ENCODE peak calls at places on chromosomes 13 and 19, in eight cellular contexts. One of them, this sample, is unnamed.

GRCh38 chr13:98262307-98262706 is 85.2 kb upstream of the RNF113B start:
- DNase-seq in SK-N-SH: no peak
- DNase-seq in upper lobe of right lung: no peak
- DNase-seq in heart left ventricle: no peak
- DNase-seq in H1: no peak
- DNase-seq in bronchial epithelial cell: no peak
- DNase-seq in right atrium auricular region: no peak
- DNase-seq in SJSA1: no peak
- DNase-seq in this sample: no peak

GRCh38 chr13:98842858-98843481 is 90.5 kb upstream of the SLC15A1 start:
- DNase-seq in SK-N-SH: peak; percentile 72
- DNase-seq in upper lobe of right lung: peak; percentile 76
- DNase-seq in heart left ventricle: peak; percentile 72
- DNase-seq in H1: peak; percentile 87
- DNase-seq in bronchial epithelial cell: peak; percentile 70
- DNase-seq in right atrium auricular region: no peak
- DNase-seq in SJSA1: peak; percentile 97
- DNase-seq in this sample: peak; percentile 60

GRCh38 chr13:100544866-100545683 is 43.5 kb downstream of the GGACT start:
- DNase-seq in SK-N-SH: no peak
- DNase-seq in upper lobe of right lung: peak; percentile 86
- DNase-seq in heart left ventricle: peak; percentile 26
- DNase-seq in H1: peak; percentile 42
- DNase-seq in bronchial epithelial cell: peak; percentile 38
- DNase-seq in right atrium auricular region: no peak
- DNase-seq in SJSA1: no peak
- DNase-seq in this sample: no peak

GRCh38 chr19:16463991-16464575 is 7.7 kb downstream of the EPS15L1 start:
- DNase-seq in SK-N-SH: peak; percentile 50
- DNase-seq in upper lobe of right lung: no peak
- DNase-seq in heart left ventricle: no peak
- DNase-seq in H1: no peak
- DNase-seq in bronchial epithelial cell: no peak
- DNase-seq in right atrium auricular region: no peak
- DNase-seq in SJSA1: no peak
- DNase-seq in this sample: no peak

GRCh38 chr13:93260591-93260990 is 34.0 kb downstream of the GPC6 start:
- DNase-seq in SK-N-SH: no peak
- DNase-seq in upper lobe of right lung: no peak
- DNase-seq in heart left ventricle: no peak
- DNase-seq in H1: no peak
- DNase-seq in bronchial epithelial cell: peak; percentile 45
- DNase-seq in right atrium auricular region: no peak
- DNase-seq in SJSA1: no peak
- DNase-seq in this sample: no peak

GRCh38 chr19:5018224-5019015 is 49.5 kb downstream of the KDM4B start:
- DNase-seq in SK-N-SH: no peak
- DNase-seq in upper lobe of right lung: no peak
- DNase-seq in heart left ventricle: no peak
- DNase-seq in H1: no peak
- DNase-seq in bronchial epithelial cell: no peak
- DNase-seq in right atrium auricular region: no peak
- DNase-seq in SJSA1: no peak
- DNase-seq in this sample: no peak

GRCh38 chr19:40798997-40799557 is at the start of gene EGLN2:
- DNase-seq in SK-N-SH: peak; percentile 98
- DNase-seq in upper lobe of right lung: no peak
- DNase-seq in heart left ventricle: no peak
- DNase-seq in H1: no peak
- DNase-seq in bronchial epithelial cell: no peak
- DNase-seq in right atrium auricular region: no peak
- DNase-seq in SJSA1: no peak
- DNase-seq in this sample: no peak

GRCh38 chr13:109918179-109918651 is 131.8 kb upstream of the IRS2 start:
- DNase-seq in SK-N-SH: no peak
- DNase-seq in upper lobe of right lung: no peak
- DNase-seq in heart left ventricle: no peak
- DNase-seq in H1: no peak
- DNase-seq in bronchial epithelial cell: no peak
- DNase-seq in right atrium auricular region: no peak
- DNase-seq in SJSA1: peak; percentile 85
- DNase-seq in this sample: peak; percentile 21

GRCh38 chr13:109606404-109607028 is 179.9 kb downstream of the IRS2 start:
- DNase-seq in SK-N-SH: no peak
- DNase-seq in upper lobe of right lung: no peak
- DNase-seq in heart left ventricle: no peak
- DNase-seq in H1: no peak
- DNase-seq in bronchial epithelial cell: no peak
- DNase-seq in right atrium auricular region: no peak
- DNase-seq in SJSA1: peak; percentile 48
- DNase-seq in this sample: no peak

GRCh38 chr19:45919678-45920077 is 5.1 kb upstream of the NANOS2 start:
- DNase-seq in SK-N-SH: no peak
- DNase-seq in upper lobe of right lung: no peak
- DNase-seq in heart left ventricle: no peak
- DNase-seq in H1: no peak
- DNase-seq in bronchial epithelial cell: no peak
- DNase-seq in right atrium auricular region: no peak
- DNase-seq in SJSA1: no peak
- DNase-seq in this sample: no peak

GRCh38 chr13:34344761-34345600 is 527.0 kb downstream of the RFC3 start:
- DNase-seq in SK-N-SH: peak; percentile 27
- DNase-seq in upper lobe of right lung: no peak
- DNase-seq in heart left ventricle: no peak
- DNase-seq in H1: no peak
- DNase-seq in bronchial epithelial cell: no peak
- DNase-seq in right atrium auricular region: no peak
- DNase-seq in SJSA1: peak; percentile 44
- DNase-seq in this sample: no peak

GRCh38 chr13:32261567-32261966 is 53.6 kb downstream of the ZAR1L start:
- DNase-seq in SK-N-SH: peak; percentile 25
- DNase-seq in upper lobe of right lung: no peak
- DNase-seq in heart left ventricle: peak; percentile 89
- DNase-seq in H1: no peak
- DNase-seq in bronchial epithelial cell: peak; percentile 71
- DNase-seq in right atrium auricular region: peak; percentile 90
- DNase-seq in SJSA1: peak; percentile 73
- DNase-seq in this sample: peak; percentile 46

GRCh38 chr19:11115895-11116446 is 26.7 kb downstream of the LDLR start:
- DNase-seq in SK-N-SH: peak; percentile 5
- DNase-seq in upper lobe of right lung: no peak
- DNase-seq in heart left ventricle: no peak
- DNase-seq in H1: no peak
- DNase-seq in bronchial epithelial cell: no peak
- DNase-seq in right atrium auricular region: no peak
- DNase-seq in SJSA1: no peak
- DNase-seq in this sample: no peak
- H3K36me3 ChIP-seq in SK-N-SH: peaks cover 26% of the 10 kb centered on the region
- H3K36me3 ChIP-seq in upper lobe of right lung: peaks cover 97% of the 10 kb centered on the region
- H3K36me3 ChIP-seq in heart left ventricle: peaks cover 97% of the 10 kb centered on the region
- H3K36me3 ChIP-seq in H1: peaks cover 61% of the 10 kb centered on the region
- H3K36me3 ChIP-seq in bronchial epithelial cell: peaks cover 57% of the 10 kb centered on the region
- H3K36me3 ChIP-seq in right atrium auricular region: peaks cover 64% of the 10 kb centered on the region
- H3K36me3 ChIP-seq in SJSA1: peaks cover 98% of the 10 kb centered on the region
- H3K36me3 ChIP-seq in this sample: peaks cover 89% of the 10 kb centered on the region

GRCh38 chr19:28635962-28636629 is 576.9 kb downstream of the UQCRFS1 start:
- DNase-seq in SK-N-SH: no peak
- DNase-seq in upper lobe of right lung: no peak
- DNase-seq in heart left ventricle: no peak
- DNase-seq in H1: no peak
- DNase-seq in bronchial epithelial cell: no peak
- DNase-seq in right atrium auricular region: no peak
- DNase-seq in SJSA1: no peak
- DNase-seq in this sample: no peak
- H3K4me3 ChIP-seq in SK-N-SH: no peak overlapping the region
- H3K4me3 ChIP-seq in upper lobe of right lung: no peak overlapping the region
- H3K4me3 ChIP-seq in heart left ventricle: no peak overlapping the region
- H3K4me3 ChIP-seq in H1: no peak overlapping the region
- H3K4me3 ChIP-seq in bronchial epithelial cell: no peak overlapping the region
- H3K4me3 ChIP-seq in right atrium auricular region: no peak overlapping the region
- H3K4me3 ChIP-seq in SJSA1: no peak overlapping the region
- H3K4me3 ChIP-seq in this sample: no peak overlapping the region

DNA sequence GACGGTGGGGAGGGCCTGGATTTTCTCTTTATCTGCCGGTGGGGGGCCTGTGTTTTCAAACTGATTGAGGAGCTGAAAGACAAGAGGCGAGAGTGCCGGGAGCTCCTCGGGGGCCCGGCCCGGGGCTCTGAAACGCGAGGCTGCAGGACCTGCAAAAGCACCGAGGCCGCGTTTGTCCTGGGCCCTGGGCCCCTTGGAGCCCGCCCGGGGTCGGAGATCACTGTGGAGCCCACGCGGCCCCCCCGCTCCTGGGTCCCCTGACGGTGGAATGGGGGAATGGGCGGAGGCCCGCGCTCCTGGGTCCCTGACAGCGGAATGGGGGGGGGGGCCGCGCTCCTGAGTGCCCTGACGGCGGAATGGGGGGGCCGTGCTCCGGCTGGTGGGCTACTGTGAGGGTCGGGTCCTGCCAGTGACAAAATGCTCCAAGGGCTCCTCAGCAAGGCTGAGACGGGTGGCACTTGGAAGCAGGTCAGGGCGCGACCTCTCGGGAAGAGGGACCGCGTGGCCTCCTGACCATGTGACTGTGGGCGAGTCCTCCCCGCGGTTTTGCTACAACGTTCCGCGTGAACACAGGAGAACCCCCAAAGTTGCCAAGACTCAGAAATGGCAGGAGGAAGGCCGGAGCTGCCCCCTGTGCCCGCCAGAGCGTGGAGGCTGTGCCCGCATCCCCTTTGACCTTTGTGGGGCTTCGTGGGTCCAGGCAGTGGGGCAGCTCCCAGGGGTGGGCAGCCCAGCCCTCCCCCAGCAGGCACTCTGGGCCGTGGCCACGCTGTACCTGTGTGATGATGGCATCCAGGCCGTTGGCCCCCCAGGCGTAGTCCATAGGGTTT is 9.4 kb downstream of the FGF22 start:
- DNase-seq in SK-N-SH: no peak
- DNase-seq in upper lobe of right lung: no peak
- DNase-seq in heart left ventricle: no peak
- DNase-seq in H1: no peak
- DNase-seq in bronchial epithelial cell: no peak
- DNase-seq in right atrium auricular region: no peak
- DNase-seq in SJSA1: peak; percentile 42
- DNase-seq in this sample: no peak
- H3K36me3 ChIP-seq in SK-N-SH: no peaks in the 10 kb centered on the region
- H3K36me3 ChIP-seq in upper lobe of right lung: peaks cover 74% of the 10 kb centered on the region
- H3K36me3 ChIP-seq in heart left ventricle: peaks cover 91% of the 10 kb centered on the region
- H3K36me3 ChIP-seq in H1: peaks cover 2% of the 10 kb centered on the region
- H3K36me3 ChIP-seq in bronchial epithelial cell: peaks cover 34% of the 10 kb centered on the region
- H3K36me3 ChIP-seq in right atrium auricular region: peaks cover 70% of the 10 kb centered on the region
- H3K36me3 ChIP-seq in SJSA1: peaks cover 85% of the 10 kb centered on the region
- H3K36me3 ChIP-seq in this sample: peaks cover 2% of the 10 kb centered on the region

DNA sequence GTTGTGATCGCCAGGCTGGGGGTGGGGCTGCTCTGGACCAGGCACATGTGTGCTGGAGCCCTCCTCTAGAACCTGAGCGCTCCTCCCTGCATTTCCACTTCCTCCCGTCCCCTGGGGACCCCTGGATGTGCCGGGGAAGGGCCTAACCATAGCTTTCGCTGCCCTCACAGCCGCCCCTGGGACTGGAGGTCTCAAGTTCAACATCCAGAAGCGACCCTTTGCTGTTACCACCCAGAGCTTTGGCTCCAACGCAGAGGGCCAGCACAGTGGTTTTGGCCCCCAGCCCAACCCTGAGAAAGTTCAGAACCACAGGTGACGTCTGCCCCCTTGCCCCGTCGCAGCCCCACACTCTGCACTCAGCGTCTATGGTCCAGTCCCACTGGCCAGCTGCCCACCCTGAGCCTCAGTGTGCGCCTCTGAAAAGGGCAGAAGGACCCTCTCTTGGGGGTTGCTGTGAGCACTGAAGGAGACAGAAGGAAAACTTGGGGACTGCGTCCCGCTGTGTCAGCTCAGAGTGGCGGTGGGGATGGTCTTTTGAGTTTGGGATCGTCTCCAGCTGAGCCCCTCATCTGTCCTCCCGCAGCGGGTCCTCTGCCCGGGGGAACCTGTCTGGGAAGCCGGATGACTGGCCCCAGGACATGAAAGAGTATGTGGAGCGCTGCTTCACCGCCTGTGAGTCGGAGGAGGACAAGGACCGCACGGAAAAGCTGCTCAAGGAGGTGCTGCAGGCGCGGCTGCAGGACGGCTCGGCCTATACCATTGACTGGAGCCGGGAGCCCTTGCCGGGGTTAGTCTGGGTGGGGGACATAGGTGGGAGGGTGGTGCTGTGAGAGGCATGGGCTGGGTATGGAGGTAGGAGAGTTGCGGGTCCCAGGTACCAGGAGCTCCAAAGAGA is 6.0 kb downstream of the LENG8 start:
- DNase-seq in SK-N-SH: no peak
- DNase-seq in upper lobe of right lung: no peak
- DNase-seq in heart left ventricle: no peak
- DNase-seq in H1: no peak
- DNase-seq in bronchial epithelial cell: no peak
- DNase-seq in right atrium auricular region: no peak
- DNase-seq in SJSA1: no peak
- DNase-seq in this sample: no peak
- H3K4me3 ChIP-seq in SK-N-SH: no peak overlapping the region
- H3K4me3 ChIP-seq in upper lobe of right lung: no peak overlapping the region
- H3K4me3 ChIP-seq in heart left ventricle: no peak overlapping the region
- H3K4me3 ChIP-seq in H1: no peak overlapping the region
- H3K4me3 ChIP-seq in bronchial epithelial cell: no peak overlapping the region
- H3K4me3 ChIP-seq in right atrium auricular region: no peak overlapping the region
- H3K4me3 ChIP-seq in SJSA1: no peak overlapping the region
- H3K4me3 ChIP-seq in this sample: no peak overlapping the region

This sample was measured in MG63.